ENCODE peak calls at places on chromosome 19, in six cellular contexts. B is aorta; Y is midbrain; U is T-helper 2 cell treated with Interferon-gamma antibody and Interleukin-4, amounts not matched to agents 5 μg/mL and 100 μg/mL, for 36 hours; I is A172; P is upper lobe of left lung. D is an unnamed sample.

GRCh38 chr19:45887311-45887710 is 1.4 kb upstream of the IRF2BP1 start:
- DNase-seq in B (no peak), Y (no peak), U (no peak), I (no peak), P (no peak), D (no peak)

GRCh38 chr19:48390188-48391099 is 907 bp downstream of the KDELR1 start:
- DNase-seq in B (peak; percentile 89), Y (peak; percentile 25), U (peak; percentile 53), I (peak; percentile 8), P (peak; percentile 91), D (peak; percentile 15)

GRCh38 chr19:29260477-29261317 is 47.7 kb upstream of the UQCRFS1 start:
- DNase-seq in B (no peak), Y (no peak), U (peak; percentile 11), I (peak; percentile 19), P (no peak), D (peak; percentile 7)

GRCh38 chr19:43526884-43527859 is at the start of gene ETHE1:
- DNase-seq in B (peak; percentile 95), Y (peak; percentile 72), U (peak; percentile 82), I (peak; percentile 36), P (peak; percentile 97), D (peak; percentile 10)

GRCh38 chr19:1027953-1028902 is 1.8 kb downstream of the CNN2 start:
- DNase-seq in B (peak; percentile 91), Y (no peak), U (peak; percentile 40), I (peak; percentile 88), P (peak; percentile 94), D (peak; percentile 81)

GRCh38 chr19:58563034-58563573 is 4.7 kb upstream of the UBE2M start:
- DNase-seq in B (peak; percentile 81), Y (no peak), U (no peak), I (no peak), P (no peak), D (no peak)

GRCh38 chr19:42290136-42290522 is 11.8 kb upstream of the PRR19 start:
- DNase-seq in B (no peak), Y (no peak), U (no peak), I (no peak), P (peak; percentile 57), D (no peak)

GRCh38 chr19:29576761-29577661 is 29.1 kb upstream of the POP4 start:
- DNase-seq in B (no peak), Y (no peak), U (peak; percentile 62), I (peak; percentile 74), P (no peak), D (peak; percentile 37)

GRCh38 chr19:5042556-5042955 is 73.6 kb downstream of the KDM4B start:
- DNase-seq in B (no peak), Y (no peak), U (no peak), I (no peak), P (peak; percentile 79), D (no peak)

GRCh38 chr19:18165794-18166544 is 7.6 kb upstream of the IFI30 start:
- DNase-seq in B (no peak), Y (no peak), U (no peak), I (no peak), P (no peak), D (no peak)

GRCh38 chr19:50983625-50984292 is at the start of gene KLK7:
- DNase-seq in B (no peak), Y (no peak), U (no peak), I (no peak), P (no peak), D (no peak)

GRCh38 chr19:33715462-33715861 is 81.2 kb upstream of the KCTD15 start:
- DNase-seq in B (peak; percentile 50), Y (no peak), U (no peak), I (no peak), P (no peak), D (no peak)

GRCh38 chr19:335486-336066 is 9.0 kb downstream of the MIER2 start:
- DNase-seq in B (peak; percentile 64), Y (no peak), U (no peak), I (no peak), P (no peak), D (no peak)

GRCh38 chr19:4057913-4058695 is 8.6 kb downstream of the ZBTB7A start:
- DNase-seq in B (peak; percentile 97), Y (no peak), U (peak; percentile 39), I (peak; percentile 96), P (peak; percentile 92), D (peak; percentile 52)

GRCh38 chr19:4556574-4557185 is 2.8 kb downstream of the SEMA6B start:
- DNase-seq in B (no peak), Y (no peak), U (no peak), I (peak; percentile 31), P (peak; percentile 84), D (no peak)

GRCh38 chr19:17681505-17682125 is 6.5 kb downstream of the UNC13A start:
- DNase-seq in B (peak; percentile 87), Y (no peak), U (peak; percentile 13), I (peak; percentile 55), P (peak; percentile 87), D (no peak)

GRCh38 chr19:996051-996838 is 4.0 kb upstream of the GRIN3B start:
- DNase-seq in B (no peak), Y (no peak), U (peak; percentile 60), I (no peak), P (peak; percentile 89), D (peak; percentile 47)

GRCh38 chr19:55189424-55189823 is 9.3 kb upstream of the SYT5 start:
- DNase-seq in B (no peak), Y (no peak), U (no peak), I (peak; percentile 99), P (no peak), D (peak; percentile 44)